ENCODE peak calls at places on chromosome 5, in eight cellular contexts. X is T-helper 9 cell; O is glomerular endothelial cell; G is GM13977; T is stimulated activated CD4-positive, alpha-beta T cell treated with anti-CD3 and anti-CD28 coated beads, Interleukin-2, amount 100 ng/mL, for 24 hours; R is LoVo; N is ovary; V is astrocyte of the spinal cord. S is an unnamed sample.

GRCh38 chr5:97628011-97628410 is 445.0 kb upstream of the RIOK2 start:
- DNase-seq in T (no peak), G (no peak), N (no peak), X (no peak), O (no peak), R (no peak), V (no peak), S (no peak)

GRCh38 chr5:43772601-43773031 is 169.6 kb downstream of the NNT start:
- DNase-seq in V (peak), N (no peak), R (peak), X (no peak), O (no peak), T (no peak), G (no peak), S (no peak)

GRCh38 chr5:147558826-147559225 is 49.0 kb upstream of the DPYSL3 start:
- DNase-seq in T (no peak), V (peak), N (peak), O (no peak), G (peak), X (no peak), R (no peak), S (no peak)

GRCh38 chr5:139657363-139658321 is 9.5 kb downstream of the CXXC5 start:
- DNase-seq in N (no peak), V (peak), T (no peak), X (no peak), O (no peak), R (no peak), G (no peak), S (no peak)

GRCh38 chr5:172715931-172716682 is 54.9 kb downstream of the DUSP1 start:
- DNase-seq in G (no peak), O (no peak), R (no peak), T (no peak), N (peak), X (no peak), V (no peak), S (no peak)

GRCh38 chr5:76602094-76602726 is 21.0 kb downstream of the F2RL2 start:
- DNase-seq in T (no peak), X (no peak), V (peak), R (no peak), O (no peak), G (no peak), N (no peak), S (no peak)

GRCh38 chr5:150112211-150113046 is 26.1 kb upstream of the CSF1R start:
- DNase-seq in G (peak), R (no peak), T (peak), V (peak), O (no peak), X (no peak), N (peak), S (no peak)

GRCh38 chr5:134435525-134435924 is 23.8 kb upstream of the CDKN2AIPNL start:
- DNase-seq in N (no peak), G (no peak), T (no peak), X (no peak), O (no peak), V (peak), R (no peak), S (no peak)

GRCh38 chr5:63963926-63964325 is 1.7 kb upstream of the HTR1A start:
- DNase-seq in G (no peak), V (no peak), O (no peak), T (no peak), X (no peak), N (no peak), R (no peak), S (no peak)

GRCh38 chr5:80569961-80570786 is at the start of gene ANKRD34B:
- DNase-seq in O (no peak), T (no peak), V (no peak), R (no peak), N (no peak), G (peak), X (no peak), S (no peak)

GRCh38 chr5:73373814-73374510 is 74.6 kb downstream of the FOXD1 start:
- DNase-seq in R (no peak), X (no peak), N (no peak), G (no peak), V (no peak), T (no peak), O (no peak), S (no peak)

GRCh38 chr5:40165789-40166728 is 513.7 kb upstream of the PTGER4 start:
- DNase-seq in G (no peak), O (no peak), V (peak), T (no peak), R (no peak), N (no peak), X (no peak), S (no peak)